ENCODE peak calls at places on chromosomes 4 and X, in five cellular contexts. E, R, K, N and D are unnamed samples.

GRCh38 chrX:45322382-45322781 is 121.7 kb upstream of the DIPK2B start:
- DNase-seq in E (peak), K (peak), N (peak), R (peak), D (peak)

GRCh38 chr4:61507091-61507490 is 307.0 kb downstream of the ADGRL3 start:
- DNase-seq in E (no peak), R (no peak), N (no peak), K (no peak), D (no peak)

GRCh38 chrX:53711446-53711845 is 24.9 kb upstream of the HUWE1 start:
- DNase-seq in K (no peak), E (no peak), R (no peak), N (no peak), D (no peak)

GRCh38 chr4:1399508-1400190 is 6.6 kb downstream of the NKX1-1 start:
- DNase-seq in K (no peak), R (no peak), N (no peak), E (no peak), D (no peak)

GRCh38 chr4:150593996-150594395 is 12.0 kb downstream of the MAB21L2 start:
- DNase-seq in E (no peak), R (no peak), K (no peak), N (peak), D (no peak)

GRCh38 chr4:111963158-111963557 is 182.1 kb upstream of the FAM241A start:
- DNase-seq in E (no peak), R (no peak), N (no peak), K (no peak), D (no peak)

GRCh38 chr4:164188236-164188635 is 565.7 kb upstream of the SMIM31 start:
- DNase-seq in K (no peak), E (no peak), R (no peak), N (no peak), D (no peak)

GRCh38 chr4:23260510-23260909 is 567.8 kb downstream of the GBA3 start:
- DNase-seq in R (no peak), E (no peak), N (no peak), K (no peak), D (no peak)

GRCh38 chrX:153708415-153708814 is 15.8 kb downstream of the BCAP31 start:
- DNase-seq in E (peak), N (peak), R (peak), K (no peak), D (peak)

GRCh38 chr4:2141022-2141761 is 82.1 kb downstream of the NAT8L start:
- DNase-seq in R (no peak), E (no peak), N (no peak), K (no peak), D (no peak)

GRCh38 chr4:122591196-122591595 is 29.7 kb downstream of the IL21 start:
- DNase-seq in K (no peak), R (no peak), E (no peak), N (no peak), D (no peak)
- H3K4me3 ChIP-seq in K (no peak), R (no peak), E (no peak), N (no peak), D (no peak)

GRCh38 chrX:110462957-110463356 is 104.3 kb downstream of the RTL9 start:
- DNase-seq in R (no peak), K (no peak), N (no peak), E (no peak), D (no peak)
- TF ChIP-seq CTCF in R (no peak), K (peak), N (no peak), E (no peak), D (peak)

DNA sequence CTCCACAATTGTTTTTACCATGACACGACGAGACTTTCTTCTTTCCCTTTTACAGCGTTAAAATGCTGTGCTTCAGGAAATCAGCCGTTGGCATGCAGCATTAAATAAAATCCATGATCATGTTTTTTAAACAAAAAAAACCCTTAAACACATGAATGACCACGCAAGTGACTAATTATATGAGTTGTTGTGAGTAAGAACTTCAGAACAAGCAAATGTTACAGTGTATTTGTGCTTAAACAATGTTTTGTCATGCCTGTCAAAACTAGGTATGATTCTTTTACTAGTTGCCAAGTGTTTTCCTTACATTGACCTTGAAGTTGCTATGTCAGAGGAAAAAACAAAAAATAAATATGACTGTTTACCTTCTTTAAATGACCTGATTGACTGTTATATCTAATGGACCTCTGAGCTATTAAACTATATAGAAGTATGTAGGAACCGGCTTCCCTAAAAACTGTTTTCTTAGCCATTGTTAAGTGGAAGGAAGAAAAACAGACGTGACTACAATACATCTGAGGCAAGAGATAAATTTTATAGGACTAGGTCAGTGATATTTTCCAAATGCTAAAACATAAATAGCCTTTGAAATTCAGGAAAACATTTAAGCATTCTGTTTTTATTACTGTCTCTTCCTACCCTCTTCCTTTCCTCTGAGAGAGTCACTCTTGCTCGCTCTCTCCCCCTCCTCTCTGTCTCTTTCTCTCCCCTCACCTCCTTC is 197.1 kb downstream of the PALLD start:
- DNase-seq in R (no peak), N (no peak), E (no peak), K (no peak), D (no peak)
- H3K4me3 ChIP-seq in R (no peak), N (no peak), E (no peak), K (no peak), D (no peak)

GRCh38 chrX:12497832-12498591 is 293.2 kb upstream of the PRPS2 start:
- DNase-seq in N (no peak), R (no peak), E (peak), K (no peak), D (no peak)
- TF ChIP-seq CTCF in N (peak), R (no peak), E (no peak), K (no peak), D (peak)

DNA sequence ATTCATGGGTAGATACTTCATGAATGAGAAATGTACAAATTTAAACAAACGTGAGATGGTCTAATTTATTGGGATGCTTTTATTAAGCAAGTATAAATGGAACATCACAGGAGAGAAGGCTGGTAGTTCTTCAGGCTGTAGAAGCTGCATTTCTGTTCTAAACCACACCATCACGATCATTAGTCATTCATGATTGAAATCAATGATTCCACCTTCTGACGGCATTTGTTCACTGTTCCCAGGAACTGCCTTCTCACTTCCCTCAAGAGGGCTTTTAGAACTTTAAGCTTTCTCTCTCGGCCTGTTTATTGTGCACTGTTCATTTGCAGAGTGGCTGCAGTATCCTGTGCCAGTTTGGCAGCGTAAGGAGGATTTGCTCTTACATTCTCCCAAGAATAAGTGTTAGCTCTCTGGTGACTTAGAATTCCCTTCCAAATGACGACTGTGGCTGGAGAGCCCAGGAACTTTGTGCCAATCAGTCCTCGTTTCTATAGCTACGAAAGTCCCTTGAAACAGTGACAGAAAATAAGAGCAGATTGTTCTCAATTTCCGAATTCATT is 54.7 kb downstream of the MFAP3L start:
- DNase-seq in E (no peak), N (no peak), R (no peak), K (no peak), D (no peak)
- H3K4me3 ChIP-seq in E (no peak), N (no peak), R (no peak), K (no peak), D (no peak)

GRCh38 chr4:34771632-34772031 is 1472.7 kb downstream of the ARAP2 start:
- DNase-seq in E (no peak), R (no peak), K (no peak), N (no peak), D (no peak)

GRCh38 chr4:34766935-34767859 is 1477.1 kb downstream of the ARAP2 start:
- DNase-seq in R (no peak), E (no peak), N (no peak), K (no peak), D (no peak)
- TF ChIP-seq CTCF in R (no peak), E (no peak), N (no peak), K (peak), D (no peak)

DNA sequence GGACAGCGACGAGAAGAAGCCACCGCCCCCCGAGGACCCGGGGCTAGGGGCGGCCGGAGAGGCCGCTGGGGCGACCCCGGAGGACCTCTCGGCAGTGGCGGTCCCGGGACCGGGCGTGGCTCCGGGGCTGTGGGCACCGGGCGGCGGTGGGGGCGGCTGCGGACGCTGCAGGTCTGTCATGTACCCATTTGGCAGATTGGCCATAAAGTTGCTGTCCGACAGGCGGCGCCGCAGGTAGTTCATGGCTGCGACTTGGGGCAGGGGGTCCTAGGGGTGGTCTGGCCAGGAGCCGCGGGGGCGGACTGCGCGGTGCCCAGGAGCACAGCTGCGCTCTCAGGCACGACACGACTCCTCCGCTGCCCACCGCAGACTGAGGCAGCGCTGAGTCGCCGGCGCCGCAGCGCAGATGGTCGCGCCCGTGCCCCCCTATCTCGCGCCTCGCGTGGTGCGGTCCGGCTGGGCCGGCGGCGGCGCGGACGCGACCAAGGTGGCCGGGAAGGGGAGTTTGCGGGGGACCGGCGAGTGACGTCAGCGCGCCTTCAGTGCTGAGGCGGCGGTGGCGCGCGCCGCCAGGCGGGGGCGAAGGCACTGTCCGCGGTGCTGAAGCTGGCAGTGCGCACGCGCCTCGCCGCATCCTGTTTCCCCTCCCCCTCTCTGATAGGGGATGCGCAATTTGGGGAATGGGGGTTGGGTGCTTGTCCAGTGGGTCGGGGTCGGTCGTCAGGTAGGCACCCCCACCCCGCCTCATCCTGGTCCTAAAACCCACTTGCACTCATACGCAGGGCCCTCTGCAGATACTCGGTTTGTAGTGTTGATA is at the start of gene SYN1:
- DNase-seq in R (peak), N (peak), E (peak), K (peak), D (no peak)
- H3K4me3 ChIP-seq in R (no peak), N (peak), E (peak), K (no peak), D (peak)